ENCODE peak calls at places on chromosomes 12 and 14, in nine cellular contexts. E is pons; K is left colon; S is BJ; L is effector memory CD4-positive, alpha-beta T cell; H is fibroblast of lung; U is epithelial cell of esophagus; Y is cardiac septum; J is astrocyte of the spinal cord. M is an unnamed sample.
A peak's percentile ranks its signal among the peaks of the same experiment; 100 is the strongest.

GRCh38 chr14:102688290-102688689 is 89.0 kb upstream of the TRAF3 start:
- DNase-seq in H (no peak), J (no peak), L (no peak), U (no peak), K (no peak), S (no peak), Y (no peak), E (no peak), M (peak; percentile 59)

GRCh38 chr12:24625103-24625502 is 323.8 kb downstream of the BCAT1 start:
- DNase-seq in J (no peak), Y (no peak), S (no peak), K (no peak), L (no peak), E (no peak), U (no peak), H (no peak), M (no peak)

GRCh38 chr14:58280954-58281787 is 17.2 kb upstream of the ARID4A start:
- DNase-seq in H (peak; percentile 91), J (peak; percentile 89), L (peak; percentile 11), E (peak; percentile 84), U (peak; percentile 89), S (peak; percentile 91), K (peak; percentile 58), Y (no peak), M (no peak)

GRCh38 chr12:64001439-64001838 is 156.9 kb downstream of the SRGAP1 start:
- DNase-seq in S (no peak), E (no peak), Y (no peak), U (no peak), H (peak; percentile 50), J (no peak), K (no peak), L (no peak), M (no peak)

GRCh38 chr14:81437226-81437625 is 37.1 kb upstream of the STON2 start:
- DNase-seq in L (no peak), H (no peak), J (no peak), Y (no peak), E (no peak), K (no peak), S (no peak), U (no peak), M (no peak)

GRCh38 chr12:123445388-123446344 is 9.2 kb upstream of the RILPL2 start:
- DNase-seq in E (no peak), H (peak; percentile 68), L (no peak), J (no peak), U (no peak), Y (no peak), S (peak; percentile 92), K (no peak), M (no peak)

GRCh38 chr12:94195483-94195882 is 47.1 kb downstream of the PLXNC1 start:
- DNase-seq in E (no peak), L (no peak), H (no peak), J (no peak), K (no peak), U (no peak), Y (no peak), S (no peak), M (no peak)

GRCh38 chr12:132506730-132507538 is 17.0 kb downstream of the FBRSL1 start:
- DNase-seq in J (peak; percentile 63), U (peak; percentile 40), L (peak; percentile 35), E (peak; percentile 73), H (peak; percentile 75), S (peak; percentile 19), K (no peak), Y (peak; percentile 93), M (peak; percentile 68)

GRCh38 chr14:33432407-33433023 is 493.8 kb downstream of the NPAS3 start:
- DNase-seq in J (peak; percentile 55), H (peak; percentile 63), S (no peak), K (no peak), Y (no peak), U (peak; percentile 54), E (peak; percentile 66), L (no peak), M (peak; percentile 81)

GRCh38 chr14:61675291-61675690 is 20.0 kb upstream of the HIF1A start:
- DNase-seq in S (no peak), H (no peak), L (no peak), U (no peak), Y (no peak), E (no peak), J (no peak), K (no peak), M (no peak)

GRCh38 chr12:113154351-113154973 is 4.9 kb downstream of the CFAP73 start:
- DNase-seq in J (no peak), S (no peak), L (no peak), Y (no peak), E (no peak), H (peak; percentile 14), K (no peak), U (peak; percentile 38), M (peak; percentile 67)

GRCh38 chr14:58815781-58816297 is 178.1 kb downstream of the DACT1 start:
- DNase-seq in J (no peak), K (no peak), H (no peak), S (no peak), E (no peak), L (no peak), Y (no peak), U (no peak), M (no peak)

GRCh38 chr14:104350463-104351185 is 212.2 kb downstream of the KIF26A start:
- DNase-seq in E (peak; percentile 97), Y (peak; percentile 41), K (peak; percentile 30), U (no peak), S (no peak), H (no peak), L (no peak), J (peak; percentile 1), M (no peak)

GRCh38 chr12:102562836-102563425 is 82.6 kb upstream of the IGF1 start:
- DNase-seq in S (no peak), E (no peak), Y (no peak), K (no peak), U (no peak), H (no peak), J (no peak), L (no peak), M (no peak)

GRCh38 chr14:65832431-65833253 is 420.1 kb downstream of the FUT8 start:
- DNase-seq in L (no peak), J (peak; percentile 10), S (no peak), K (no peak), H (peak; percentile 12), Y (no peak), E (no peak), U (no peak), M (peak; percentile 45)

GRCh38 chr14:24390696-24391468 is 7.9 kb upstream of the NYNRIN start:
- DNase-seq in U (peak; percentile 30), L (no peak), J (no peak), E (no peak), H (no peak), S (no peak), K (no peak), Y (no peak), M (no peak)

GRCh38 chr14:92516344-92516965 is 2.9 kb downstream of the RIN3 start:
- DNase-seq in K (no peak), J (no peak), L (no peak), S (no peak), U (no peak), E (no peak), H (no peak), Y (no peak), M (no peak)

GRCh38 chr12:116385486-116386217 is 108.2 kb upstream of the MED13L start:
- DNase-seq in E (no peak), J (no peak), U (no peak), K (no peak), L (no peak), S (no peak), Y (no peak), H (no peak), M (no peak)

GRCh38 chr12:24175281-24175680 is 225.8 kb upstream of the SOX5 start:
- DNase-seq in J (no peak), K (no peak), E (no peak), L (no peak), Y (no peak), H (no peak), U (no peak), S (no peak), M (no peak)

GRCh38 chr12:47270782-47271664 is 191.3 kb upstream of the AMIGO2 start:
- DNase-seq in U (peak; percentile 96), E (no peak), K (no peak), H (peak; percentile 21), L (no peak), J (peak; percentile 91), S (peak; percentile 47), Y (no peak), M (no peak)

GRCh38 chr14:34364201-34364600 is 97.8 kb downstream of the SPTSSA start:
- DNase-seq in K (no peak), L (no peak), H (no peak), E (no peak), U (peak; percentile 74), S (no peak), J (no peak), Y (no peak), M (no peak)

GRCh38 chr12:32502693-32503510 is 103.5 kb downstream of the FGD4 start:
- DNase-seq in J (peak; percentile 38), U (peak; percentile 81), H (peak; percentile 95), K (no peak), S (peak; percentile 57), Y (no peak), L (no peak), E (peak; percentile 89), M (no peak)

GRCh38 chr12:752673-753400 is 458 bp downstream of the WNK1 start:
- DNase-seq in E (no peak), J (peak; percentile 48), S (no peak), K (peak; percentile 52), H (peak; percentile 48), Y (peak; percentile 78), U (peak; percentile 57), L (peak; percentile 17), M (peak; percentile 72)

GRCh38 chr12:49325606-49326005 is 2.6 kb downstream of the TROAP start:
- DNase-seq in H (no peak), L (no peak), J (no peak), K (no peak), Y (no peak), E (no peak), S (no peak), U (no peak), M (no peak)

GRCh38 chr12:14774074-14774943 is 29.0 kb downstream of the WBP11 start:
- DNase-seq in H (peak; percentile 97), K (peak; percentile 98), J (peak; percentile 97), U (peak; percentile 98), S (peak; percentile 78), E (peak; percentile 98), L (peak; percentile 84), Y (peak; percentile 95), M (no peak)

GRCh38 chr12:118685983-118686607 is 295.2 kb upstream of the SRRM4 start:
- DNase-seq in K (peak; percentile 44), H (no peak), E (no peak), Y (no peak), J (no peak), U (no peak), S (no peak), L (no peak), M (no peak)

GRCh38 chr12:55720894-55721444 is 776 bp downstream of the RDH5 start:
- DNase-seq in S (no peak), Y (peak; percentile 85), E (no peak), L (no peak), J (peak; percentile 94), K (peak; percentile 80), H (peak; percentile 93), U (peak; percentile 87), M (no peak)

GRCh38 chr12:12582193-12582881 is 19.7 kb upstream of the DUSP16 start:
- DNase-seq in E (no peak), Y (no peak), H (no peak), U (no peak), L (no peak), K (no peak), S (no peak), J (no peak), M (no peak)

GRCh38 chr14:76080009-76080408 is 71.7 kb upstream of the GPATCH2L start:
- DNase-seq in L (no peak), U (no peak), K (no peak), J (no peak), E (peak; percentile 35), Y (no peak), S (no peak), H (no peak), M (no peak)

GRCh38 chr12:64806593-64806992 is 17.9 kb upstream of the TBC1D30 start:
- DNase-seq in Y (no peak), J (peak; percentile 41), K (no peak), U (peak; percentile 60), S (no peak), H (peak; percentile 78), L (no peak), E (no peak), M (no peak)

GRCh38 chr12:105939181-105939721 is 199.5 kb downstream of the NUAK1 start:
- DNase-seq in Y (no peak), S (no peak), J (no peak), U (peak; percentile 79), L (no peak), H (no peak), E (no peak), K (no peak), M (no peak)

M was measured in Karpas-422.